ENCODE peak calls at places on chromosomes 7 and 10, in four cellular contexts. H, M, Z and U are unnamed samples.

GRCh38 chr7:44080686-44081265 is 1.6 kb downstream of the POLM start:
- DNase-seq in H (no peak), M (peak), Z (no peak), U (no peak)

GRCh38 chr10:125084191-125085186 is 75.9 kb downstream of the CTBP2 start:
- DNase-seq in H (peak), M (peak), Z (no peak), U (no peak)

GRCh38 chr10:69359089-69360025 is 57.4 kb downstream of the TACR2 start:
- DNase-seq in H (no peak), M (no peak), Z (no peak), U (no peak)

GRCh38 chr10:77981281-77981680 is 48.0 kb downstream of the POLR3A start:
- DNase-seq in H (no peak), M (no peak), Z (no peak), U (no peak)

GRCh38 chr7:48041665-48041995 is 6.3 kb downstream of the C7orf57 start:
- DNase-seq in H (no peak), M (no peak), Z (no peak), U (no peak)

GRCh38 chr10:24465124-24465874 is 256.4 kb downstream of the KIAA1217 start:
- DNase-seq in H (no peak), M (peak), Z (no peak), U (no peak)

GRCh38 chr7:298739-299138 is 8.8 kb downstream of the FOXL3 start:
- DNase-seq in H (no peak), M (no peak), Z (no peak), U (no peak)

GRCh38 chr7:52273685-52274610 is 761.5 kb upstream of the POM121L12 start:
- DNase-seq in H (no peak), M (no peak), Z (no peak), U (no peak)

GRCh38 chr10:69486922-69487730 is 35.9 kb downstream of the TSPAN15 start:
- DNase-seq in H (no peak), M (peak), Z (no peak), U (no peak)

GRCh38 chr10:68560201-68560915 is at the start of gene TET1:
- DNase-seq in H (peak), M (peak), Z (peak), U (peak)

GRCh38 chr7:1368682-1369571 is 90.3 kb downstream of the MICALL2 start:
- DNase-seq in H (no peak), M (no peak), Z (peak), U (peak)

GRCh38 chr10:49144021-49144720 is 10.3 kb upstream of the FAM170B start:
- DNase-seq in H (no peak), M (no peak), Z (no peak), U (no peak)

GRCh38 chr10:33234779-33235178 is 99.7 kb downstream of the NRP1 start:
- DNase-seq in H (no peak), M (no peak), Z (no peak), U (no peak)